ENCODE peak calls at places on chromosomes 16 and 17, in four cellular contexts. O, K, C and Q are unnamed samples.
A peak's percentile ranks its signal among the peaks of the same experiment; 100 is the strongest.

GRCh38 chr16:58692450-58692849 is 7.9 kb upstream of the SLC38A7 start:
- DNase-seq in O (no peak), K (no peak), C (no peak), Q (no peak)

GRCh38 chr16:87740909-87741424 is 24.8 kb downstream of the KLHDC4 start:
- DNase-seq in O (peak; percentile 87), K (no peak), C (no peak), Q (no peak)

GRCh38 chr16:17474572-17474971 is 3.8 kb upstream of the XYLT1 start:
- DNase-seq in O (no peak), K (no peak), C (no peak), Q (no peak)

GRCh38 chr16:51151435-51151950 is 423 bp upstream of the SALL1 start:
- DNase-seq in O (peak; percentile 97), K (no peak), C (peak; percentile 87), Q (peak; percentile 94)

GRCh38 chr16:70746040-70746707 is 54.8 kb downstream of the VAC14 start:
- DNase-seq in O (peak; percentile 80), K (peak; percentile 88), C (peak; percentile 93), Q (peak; percentile 89)

GRCh38 chr16:28494141-28494851 is at the start of gene APOBR:
- DNase-seq in O (no peak), K (peak; percentile 82), C (peak; percentile 38), Q (peak; percentile 74)

GRCh38 chr17:40442392-40443195 is 656 bp upstream of the IGFBP4 start:
- DNase-seq in O (no peak), K (peak; percentile 75), C (no peak), Q (peak; percentile 86)

GRCh38 chr17:12133183-12133582 is 112.5 kb downstream of the MAP2K4 start:
- DNase-seq in O (peak; percentile 63), K (no peak), C (no peak), Q (peak; percentile 58)

GRCh38 chr16:48558269-48558915 is 51.6 kb downstream of the N4BP1 start:
- DNase-seq in O (no peak), K (no peak), C (no peak), Q (no peak)

GRCh38 chr17:9982159-9982558 is 77.1 kb upstream of the RCVRN start:
- DNase-seq in O (no peak), K (no peak), C (no peak), Q (no peak)

GRCh38 chr17:50603340-50603739 is 31.3 kb upstream of the ABCC3 start:
- DNase-seq in O (no peak), K (no peak), C (no peak), Q (no peak)

GRCh38 chr17:1627987-1628855 is at the start of gene SLC43A2:
- DNase-seq in O (peak; percentile 96), K (peak; percentile 94), C (peak; percentile 87), Q (peak; percentile 95)

GRCh38 chr16:47490471-47490870 is 29.3 kb downstream of the PHKB start:
- DNase-seq in O (no peak), K (no peak), C (no peak), Q (no peak)

GRCh38 chr16:12067714-12068401 is 91.3 kb downstream of the SNX29 start:
- DNase-seq in O (peak; percentile 88), K (peak; percentile 57), C (no peak), Q (peak; percentile 32)

GRCh38 chr16:89581861-89582563 is 6.5 kb downstream of the CPNE7 start:
- DNase-seq in O (peak; percentile 53), K (no peak), C (peak; percentile 83), Q (peak; percentile 92)

GRCh38 chr16:1740781-1741490 is 30.4 kb downstream of the NME3 start:
- DNase-seq in O (no peak), K (no peak), C (no peak), Q (no peak)

GRCh38 chr16:85473909-85474640 is 139.0 kb upstream of the GSE1 start:
- DNase-seq in O (no peak), K (no peak), C (no peak), Q (no peak)

GRCh38 chr16:71645450-71645849 is 19.5 kb downstream of the MARVELD3 start:
- DNase-seq in O (peak; percentile 20), K (no peak), C (no peak), Q (no peak)

GRCh38 chr16:78244131-78244899 is 144.9 kb downstream of the WWOX start:
- DNase-seq in O (peak; percentile 8), K (no peak), C (no peak), Q (no peak)

GRCh38 chr17:77769762-77770161 is 188.7 kb upstream of the TNRC6C start:
- DNase-seq in O (no peak), K (no peak), C (no peak), Q (peak; percentile 20)

GRCh38 chr17:45783593-45784292 is 377 bp upstream of the CRHR1 start:
- DNase-seq in O (no peak), K (no peak), C (no peak), Q (no peak)

GRCh38 chr17:27518048-27518447 is 61.8 kb downstream of the KSR1 start:
- DNase-seq in O (no peak), K (no peak), C (no peak), Q (no peak)

GRCh38 chr17:8468109-8468508 is 32.4 kb downstream of the NDEL1 start:
- DNase-seq in O (no peak), K (no peak), C (no peak), Q (no peak)

GRCh38 chr16:67962135-67962534 is 6.3 kb downstream of the SLC12A4 start:
- DNase-seq in O (no peak), K (no peak), C (no peak), Q (no peak)

GRCh38 chr17:64063766-64064224 is 43.4 kb upstream of the ICAM2 start:
- DNase-seq in O (peak; percentile 48), K (peak; percentile 93), C (peak; percentile 62), Q (peak; percentile 83)

GRCh38 chr17:64641499-64641898 is 20.6 kb downstream of the SMURF2 start:
- DNase-seq in O (peak; percentile 88), K (no peak), C (no peak), Q (no peak)

GRCh38 chr17:77869041-77869595 is 89.4 kb upstream of the TNRC6C start:
- DNase-seq in O (no peak), K (peak; percentile 45), C (peak; percentile 17), Q (peak; percentile 43)

GRCh38 chr17:36197389-36197708 is 791 bp upstream of the CCL3L1 start:
- DNase-seq in O (no peak), K (no peak), C (no peak), Q (no peak)

GRCh38 chr17:74202879-74203432 is 522 bp upstream of the RPL38 start:
- DNase-seq in O (no peak), K (no peak), C (no peak), Q (no peak)

GRCh38 chr17:80455328-80455710 is 21.1 kb downstream of the NPTX1 start:
- DNase-seq in O (no peak), K (no peak), C (peak; percentile 60), Q (peak; percentile 89)